ENCODE peak calls at places on chromosomes 13 and 19, in four cellular contexts. One of them, this sample, is unnamed.

GRCh38 chr19:28042516-28042915 is 1170.4 kb downstream of the UQCRFS1 start:
- DNase-seq in central memory CD8-positive, alpha-beta T cell: no peak
- DNase-seq in activated CD8-positive, alpha-beta memory T cell treated with anti-CD3 and anti-CD28 coated beads for 48 hours: no peak
- DNase-seq in HS-5: no peak
- DNase-seq in this sample: no peak

GRCh38 chr19:3120611-3121231 is 15.1 kb upstream of the GNA15 start:
- DNase-seq in HS-5: no peak
- DNase-seq in activated CD8-positive, alpha-beta memory T cell treated with anti-CD3 and anti-CD28 coated beads for 48 hours: no peak
- DNase-seq in central memory CD8-positive, alpha-beta T cell: no peak
- DNase-seq in this sample: no peak

GRCh38 chr19:54391589-54392061 is 23.6 kb upstream of the TTYH1 start:
- DNase-seq in activated CD8-positive, alpha-beta memory T cell treated with anti-CD3 and anti-CD28 coated beads for 48 hours: no peak
- DNase-seq in central memory CD8-positive, alpha-beta T cell: no peak
- DNase-seq in HS-5: no peak
- DNase-seq in this sample: no peak

GRCh38 chr19:33309826-33310225 is 7.5 kb upstream of the CEBPA start:
- DNase-seq in activated CD8-positive, alpha-beta memory T cell treated with anti-CD3 and anti-CD28 coated beads for 48 hours: no peak
- DNase-seq in HS-5: no peak
- DNase-seq in central memory CD8-positive, alpha-beta T cell: no peak
- DNase-seq in this sample: no peak

GRCh38 chr13:19910336-19911072 is 47.1 kb upstream of the ZMYM5 start:
- DNase-seq in central memory CD8-positive, alpha-beta T cell: no peak
- DNase-seq in HS-5: peak; percentile 22
- DNase-seq in activated CD8-positive, alpha-beta memory T cell treated with anti-CD3 and anti-CD28 coated beads for 48 hours: no peak
- DNase-seq in this sample: peak; percentile 9

GRCh38 chr13:113537909-113538688 is 46.5 kb upstream of the TFDP1 start:
- DNase-seq in activated CD8-positive, alpha-beta memory T cell treated with anti-CD3 and anti-CD28 coated beads for 48 hours: no peak
- DNase-seq in HS-5: no peak
- DNase-seq in central memory CD8-positive, alpha-beta T cell: no peak
- DNase-seq in this sample: no peak

GRCh38 chr19:3784607-3785463 is 1.3 kb downstream of the MATK start:
- DNase-seq in HS-5: peak; percentile 11
- DNase-seq in activated CD8-positive, alpha-beta memory T cell treated with anti-CD3 and anti-CD28 coated beads for 48 hours: no peak
- DNase-seq in central memory CD8-positive, alpha-beta T cell: no peak
- DNase-seq in this sample: no peak

GRCh38 chr13:39942901-39943273 is 287.4 kb downstream of the COG6 start:
- DNase-seq in activated CD8-positive, alpha-beta memory T cell treated with anti-CD3 and anti-CD28 coated beads for 48 hours: peak; percentile 37
- DNase-seq in central memory CD8-positive, alpha-beta T cell: peak; percentile 39
- DNase-seq in HS-5: peak; percentile 49
- DNase-seq in this sample: peak; percentile 70

GRCh38 chr19:44925114-44925891 is 10.9 kb downstream of the APOC1 start:
- DNase-seq in central memory CD8-positive, alpha-beta T cell: no peak
- DNase-seq in activated CD8-positive, alpha-beta memory T cell treated with anti-CD3 and anti-CD28 coated beads for 48 hours: no peak
- DNase-seq in HS-5: no peak
- DNase-seq in this sample: peak; percentile 18

GRCh38 chr19:43914051-43914450 is 21.0 kb downstream of the ZNF45 start:
- DNase-seq in activated CD8-positive, alpha-beta memory T cell treated with anti-CD3 and anti-CD28 coated beads for 48 hours: no peak
- DNase-seq in HS-5: no peak
- DNase-seq in central memory CD8-positive, alpha-beta T cell: no peak
- DNase-seq in this sample: no peak

GRCh38 chr19:7970716-7971448 is 27.4 kb upstream of the TIMM44 start:
- DNase-seq in HS-5: no peak
- DNase-seq in central memory CD8-positive, alpha-beta T cell: no peak
- DNase-seq in activated CD8-positive, alpha-beta memory T cell treated with anti-CD3 and anti-CD28 coated beads for 48 hours: no peak
- DNase-seq in this sample: peak; percentile 22

GRCh38 chr13:36685912-36686311 is 12.1 kb downstream of the SERTM1 start:
- DNase-seq in activated CD8-positive, alpha-beta memory T cell treated with anti-CD3 and anti-CD28 coated beads for 48 hours: no peak
- DNase-seq in central memory CD8-positive, alpha-beta T cell: no peak
- DNase-seq in HS-5: no peak
- DNase-seq in this sample: peak; percentile 71

GRCh38 chr13:78881746-78882145 is 222.8 kb upstream of the OBI1 start:
- DNase-seq in activated CD8-positive, alpha-beta memory T cell treated with anti-CD3 and anti-CD28 coated beads for 48 hours: no peak
- DNase-seq in central memory CD8-positive, alpha-beta T cell: no peak
- DNase-seq in HS-5: no peak
- DNase-seq in this sample: no peak

GRCh38 chr19:51607920-51608562 is 22.2 kb downstream of the SIGLEC5 start:
- DNase-seq in HS-5: no peak
- DNase-seq in central memory CD8-positive, alpha-beta T cell: no peak
- DNase-seq in activated CD8-positive, alpha-beta memory T cell treated with anti-CD3 and anti-CD28 coated beads for 48 hours: peak; percentile 33
- DNase-seq in this sample: peak; percentile 45

GRCh38 chr13:42548731-42549554 is 25.0 kb upstream of the TNFSF11 start:
- DNase-seq in activated CD8-positive, alpha-beta memory T cell treated with anti-CD3 and anti-CD28 coated beads for 48 hours: no peak
- DNase-seq in HS-5: no peak
- DNase-seq in central memory CD8-positive, alpha-beta T cell: no peak
- DNase-seq in this sample: peak; percentile 89

GRCh38 chr19:29724102-29724641 is 9.1 kb upstream of the C19orf12 start:
- DNase-seq in activated CD8-positive, alpha-beta memory T cell treated with anti-CD3 and anti-CD28 coated beads for 48 hours: no peak
- DNase-seq in HS-5: no peak
- DNase-seq in central memory CD8-positive, alpha-beta T cell: no peak
- DNase-seq in this sample: peak; percentile 3

GRCh38 chr13:88761145-88761544 is 1090.0 kb downstream of the SLITRK5 start:
- DNase-seq in activated CD8-positive, alpha-beta memory T cell treated with anti-CD3 and anti-CD28 coated beads for 48 hours: no peak
- DNase-seq in HS-5: no peak
- DNase-seq in central memory CD8-positive, alpha-beta T cell: no peak
- DNase-seq in this sample: no peak

GRCh38 chr19:32864318-32865007 is 5.1 kb downstream of the SLC7A9 start:
- DNase-seq in activated CD8-positive, alpha-beta memory T cell treated with anti-CD3 and anti-CD28 coated beads for 48 hours: no peak
- DNase-seq in HS-5: no peak
- DNase-seq in central memory CD8-positive, alpha-beta T cell: no peak
- DNase-seq in this sample: no peak

GRCh38 chr19:2820112-2820702 is 539 bp downstream of the ZNF554 start:
- DNase-seq in HS-5: no peak
- DNase-seq in central memory CD8-positive, alpha-beta T cell: no peak
- DNase-seq in activated CD8-positive, alpha-beta memory T cell treated with anti-CD3 and anti-CD28 coated beads for 48 hours: no peak
- DNase-seq in this sample: no peak

GRCh38 chr13:76667551-76667950 is 218.7 kb downstream of the KCTD12 start:
- DNase-seq in activated CD8-positive, alpha-beta memory T cell treated with anti-CD3 and anti-CD28 coated beads for 48 hours: no peak
- DNase-seq in central memory CD8-positive, alpha-beta T cell: no peak
- DNase-seq in HS-5: peak; percentile 18
- DNase-seq in this sample: peak; percentile 64

GRCh38 chr19:2231621-2232221 is 4.4 kb downstream of the PLEKHJ1 start:
- DNase-seq in central memory CD8-positive, alpha-beta T cell: no peak
- DNase-seq in HS-5: no peak
- DNase-seq in activated CD8-positive, alpha-beta memory T cell treated with anti-CD3 and anti-CD28 coated beads for 48 hours: no peak
- DNase-seq in this sample: no peak

GRCh38 chr19:49335071-49335783 is at the start of gene CD37:
- DNase-seq in HS-5: no peak
- DNase-seq in activated CD8-positive, alpha-beta memory T cell treated with anti-CD3 and anti-CD28 coated beads for 48 hours: no peak
- DNase-seq in central memory CD8-positive, alpha-beta T cell: peak; percentile 50
- DNase-seq in this sample: no peak

GRCh38 chr13:94710881-94711560 is 1.3 kb downstream of the SOX21 start:
- DNase-seq in HS-5: no peak
- DNase-seq in activated CD8-positive, alpha-beta memory T cell treated with anti-CD3 and anti-CD28 coated beads for 48 hours: no peak
- DNase-seq in central memory CD8-positive, alpha-beta T cell: no peak
- DNase-seq in this sample: peak; percentile 11

GRCh38 chr19:57812201-57812600 is 2.5 kb downstream of the ZNF552 start:
- DNase-seq in central memory CD8-positive, alpha-beta T cell: no peak
- DNase-seq in activated CD8-positive, alpha-beta memory T cell treated with anti-CD3 and anti-CD28 coated beads for 48 hours: no peak
- DNase-seq in HS-5: no peak
- DNase-seq in this sample: no peak

GRCh38 chr19:45568732-45569131 is 15.9 kb downstream of the OPA3 start:
- DNase-seq in central memory CD8-positive, alpha-beta T cell: no peak
- DNase-seq in HS-5: no peak
- DNase-seq in activated CD8-positive, alpha-beta memory T cell treated with anti-CD3 and anti-CD28 coated beads for 48 hours: no peak
- DNase-seq in this sample: peak; percentile 79

GRCh38 chr13:28889317-28889716 is 69.2 kb downstream of the MTUS2 start:
- DNase-seq in central memory CD8-positive, alpha-beta T cell: no peak
- DNase-seq in activated CD8-positive, alpha-beta memory T cell treated with anti-CD3 and anti-CD28 coated beads for 48 hours: no peak
- DNase-seq in HS-5: no peak
- DNase-seq in this sample: no peak

GRCh38 chr13:73299787-73300186 is 241.0 kb downstream of the KLF5 start:
- DNase-seq in activated CD8-positive, alpha-beta memory T cell treated with anti-CD3 and anti-CD28 coated beads for 48 hours: no peak
- DNase-seq in HS-5: no peak
- DNase-seq in central memory CD8-positive, alpha-beta T cell: no peak
- DNase-seq in this sample: peak; percentile 66

GRCh38 chr13:100818706-100819105 is 144.1 kb upstream of the TMTC4 start:
- DNase-seq in activated CD8-positive, alpha-beta memory T cell treated with anti-CD3 and anti-CD28 coated beads for 48 hours: no peak
- DNase-seq in HS-5: no peak
- DNase-seq in central memory CD8-positive, alpha-beta T cell: no peak
- DNase-seq in this sample: peak; percentile 7

GRCh38 chr19:56309511-56310185 is 5.0 kb downstream of the ZSCAN5A start:
- DNase-seq in HS-5: no peak
- DNase-seq in activated CD8-positive, alpha-beta memory T cell treated with anti-CD3 and anti-CD28 coated beads for 48 hours: peak; percentile 57
- DNase-seq in central memory CD8-positive, alpha-beta T cell: peak; percentile 38
- DNase-seq in this sample: peak; percentile 9

GRCh38 chr13:40878321-40878720 is 88.9 kb downstream of the SLC25A15 start:
- DNase-seq in HS-5: no peak
- DNase-seq in activated CD8-positive, alpha-beta memory T cell treated with anti-CD3 and anti-CD28 coated beads for 48 hours: no peak
- DNase-seq in central memory CD8-positive, alpha-beta T cell: no peak
- DNase-seq in this sample: no peak

GRCh38 chr19:48873476-48874308 is 1.5 kb downstream of the PPP1R15A start:
- DNase-seq in central memory CD8-positive, alpha-beta T cell: no peak
- DNase-seq in HS-5: no peak
- DNase-seq in activated CD8-positive, alpha-beta memory T cell treated with anti-CD3 and anti-CD28 coated beads for 48 hours: no peak
- DNase-seq in this sample: no peak

GRCh38 chr19:45468159-45468651 is 409 bp downstream of the FOSB start:
- DNase-seq in HS-5: no peak
- DNase-seq in activated CD8-positive, alpha-beta memory T cell treated with anti-CD3 and anti-CD28 coated beads for 48 hours: no peak
- DNase-seq in central memory CD8-positive, alpha-beta T cell: no peak
- DNase-seq in this sample: no peak

GRCh38 chr19:42270346-42271044 is 1.4 kb downstream of the CIC start:
- DNase-seq in central memory CD8-positive, alpha-beta T cell: peak; percentile 58
- DNase-seq in activated CD8-positive, alpha-beta memory T cell treated with anti-CD3 and anti-CD28 coated beads for 48 hours: no peak
- DNase-seq in HS-5: no peak
- DNase-seq in this sample: peak; percentile 71

GRCh38 chr13:113801289-113801961 is 42.4 kb downstream of the TMEM255B start:
- DNase-seq in activated CD8-positive, alpha-beta memory T cell treated with anti-CD3 and anti-CD28 coated beads for 48 hours: no peak
- DNase-seq in central memory CD8-positive, alpha-beta T cell: no peak
- DNase-seq in HS-5: no peak
- DNase-seq in this sample: no peak

GRCh38 chr13:46114599-46114998 is 9.8 kb upstream of the CPB2 start:
- DNase-seq in activated CD8-positive, alpha-beta memory T cell treated with anti-CD3 and anti-CD28 coated beads for 48 hours: no peak
- DNase-seq in HS-5: no peak
- DNase-seq in central memory CD8-positive, alpha-beta T cell: no peak
- DNase-seq in this sample: no peak

GRCh38 chr19:30212574-30212973 is 159.6 kb upstream of the ZNF536 start:
- DNase-seq in central memory CD8-positive, alpha-beta T cell: no peak
- DNase-seq in HS-5: no peak
- DNase-seq in activated CD8-positive, alpha-beta memory T cell treated with anti-CD3 and anti-CD28 coated beads for 48 hours: no peak
- DNase-seq in this sample: no peak

GRCh38 chr19:3765121-3765520 is 2.6 kb downstream of the MRPL54 start:
- DNase-seq in HS-5: no peak
- DNase-seq in activated CD8-positive, alpha-beta memory T cell treated with anti-CD3 and anti-CD28 coated beads for 48 hours: no peak
- DNase-seq in central memory CD8-positive, alpha-beta T cell: no peak
- DNase-seq in this sample: no peak

This sample was measured in astrocyte of the spinal cord.